ENCODE peak calls at places on chromosomes 12 and 14, in four cellular contexts. V, B, D and S are unnamed samples.

GRCh38 chr12:110921262-110921661 is 883 bp upstream of the MYL2 start:
- DNase-seq in V (peak), B (no peak), D (no peak), S (peak)

GRCh38 chr12:116542345-116542950 is 16.7 kb upstream of the MAP1LC3B2 start:
- DNase-seq in D (no peak), V (no peak), B (no peak), S (no peak)

GRCh38 chr12:3771853-3772252 is 18.9 kb upstream of the CRACR2A start:
- DNase-seq in D (no peak), B (no peak), V (no peak), S (no peak)

GRCh38 chr12:14111230-14111865 is 129.9 kb upstream of the GRIN2B start:
- DNase-seq in D (no peak), B (peak), V (no peak), S (no peak)

GRCh38 chr12:53754633-53755261 is 3.0 kb upstream of the CISTR start:
- DNase-seq in V (no peak), B (no peak), D (peak), S (peak)

GRCh38 chr12:124968656-124969055 is 20.3 kb downstream of the DHX37 start:
- DNase-seq in V (no peak), D (no peak), B (no peak), S (no peak)

GRCh38 chr14:99753225-99754140 is 39.7 kb upstream of the EML1 start:
- DNase-seq in D (no peak), B (peak), V (no peak), S (no peak)

GRCh38 chr14:67440513-67440912 is 28.5 kb upstream of the PLEK2 start:
- DNase-seq in B (no peak), V (no peak), D (no peak), S (no peak)

GRCh38 chr12:121532503-121533390 is 48.1 kb downstream of the KDM2B start:
- DNase-seq in V (no peak), B (no peak), D (no peak), S (no peak)

GRCh38 chr14:93073833-93074769 is 41.6 kb downstream of the ITPK1 start:
- DNase-seq in V (no peak), D (no peak), B (no peak), S (peak)

GRCh38 chr12:47124451-47124850 is 44.7 kb upstream of the AMIGO2 start:
- DNase-seq in D (no peak), B (no peak), V (no peak), S (peak)

GRCh38 chr14:93648440-93649168 is 139.7 kb downstream of the PRIMA1 start:
- DNase-seq in B (peak), D (peak), V (no peak), S (no peak)

GRCh38 chr14:72682188-72682587 is 211.7 kb downstream of the DPF3 start:
- DNase-seq in B (no peak), D (no peak), V (peak), S (peak)

GRCh38 chr12:12319501-12320322 is 30.3 kb downstream of the MANSC1 start:
- DNase-seq in V (no peak), B (no peak), D (no peak), S (peak)

GRCh38 chr14:103444837-103445524 is 59.8 kb downstream of the MARK3 start:
- DNase-seq in B (no peak), V (no peak), D (no peak), S (peak)